ENCODE peak calls at places on chromosome X, in seven cellular contexts. One of them, this sample, is unnamed. For H3K9me3 and H3K4me1, the result is how much of the 10 kb centered on the place peaks cover.

GRCh38 chrX:81259008-81259713 is 57.3 kb downstream of the SH3BGRL start:
- DNase-seq in left ventricle myocardium inferior: no peak
- DNase-seq in A549: no peak
- DNase-seq in Karpas-422: no peak
- DNase-seq in ovary: no peak
- DNase-seq in heart right ventricle: peak
- DNase-seq in fibroblast of lung: peak
- DNase-seq in this sample: no peak

GRCh38 chrX:134636859-134637258 is 21.4 kb downstream of the PLAC1 start:
- DNase-seq in left ventricle myocardium inferior: no peak
- DNase-seq in A549: no peak
- DNase-seq in Karpas-422: no peak
- DNase-seq in ovary: no peak
- DNase-seq in heart right ventricle: no peak
- DNase-seq in fibroblast of lung: peak
- DNase-seq in this sample: no peak

GRCh38 chrX:129462707-129463106 is 60.6 kb downstream of the SMARCA1 start:
- DNase-seq in left ventricle myocardium inferior: no peak
- DNase-seq in A549: peak
- DNase-seq in Karpas-422: no peak
- DNase-seq in ovary: no peak
- DNase-seq in heart right ventricle: no peak
- DNase-seq in fibroblast of lung: no peak
- DNase-seq in this sample: no peak

GRCh38 chrX:20829665-20830481 is 544.3 kb upstream of the CNKSR2 start:
- DNase-seq in left ventricle myocardium inferior: no peak
- DNase-seq in A549: peak
- DNase-seq in Karpas-422: no peak
- DNase-seq in ovary: no peak
- DNase-seq in heart right ventricle: no peak
- DNase-seq in fibroblast of lung: peak
- DNase-seq in this sample: no peak

GRCh38 chrX:8433296-8434094 is 31.1 kb upstream of the VCX3B start:
- DNase-seq in left ventricle myocardium inferior: no peak
- DNase-seq in A549: no peak
- DNase-seq in Karpas-422: no peak
- DNase-seq in ovary: no peak
- DNase-seq in heart right ventricle: no peak
- DNase-seq in fibroblast of lung: no peak
- DNase-seq in this sample: no peak

GRCh38 chrX:134186362-134187121 is 50.4 kb upstream of the CCDC160 start:
- DNase-seq in left ventricle myocardium inferior: no peak
- DNase-seq in A549: no peak
- DNase-seq in Karpas-422: no peak
- DNase-seq in ovary: no peak
- DNase-seq in heart right ventricle: no peak
- DNase-seq in fibroblast of lung: no peak
- DNase-seq in this sample: peak

GRCh38 chrX:115367956-115368355 is 78.4 kb downstream of the LUZP4 start:
- DNase-seq in left ventricle myocardium inferior: no peak
- DNase-seq in A549: no peak
- DNase-seq in Karpas-422: no peak
- DNase-seq in ovary: no peak
- DNase-seq in heart right ventricle: no peak
- DNase-seq in fibroblast of lung: peak
- DNase-seq in this sample: no peak

GRCh38 chrX:46573331-46573895 is at the start of gene CHST7:
- DNase-seq in left ventricle myocardium inferior: peak
- DNase-seq in A549: peak
- DNase-seq in Karpas-422: peak
- DNase-seq in ovary: peak
- DNase-seq in heart right ventricle: peak
- DNase-seq in fibroblast of lung: peak
- DNase-seq in this sample: peak

GRCh38 chrX:138917781-138918180 is 206.3 kb upstream of the FGF13 start:
- DNase-seq in left ventricle myocardium inferior: no peak
- DNase-seq in A549: no peak
- DNase-seq in Karpas-422: no peak
- DNase-seq in ovary: no peak
- DNase-seq in heart right ventricle: no peak
- DNase-seq in fibroblast of lung: peak
- DNase-seq in this sample: no peak

DNA sequence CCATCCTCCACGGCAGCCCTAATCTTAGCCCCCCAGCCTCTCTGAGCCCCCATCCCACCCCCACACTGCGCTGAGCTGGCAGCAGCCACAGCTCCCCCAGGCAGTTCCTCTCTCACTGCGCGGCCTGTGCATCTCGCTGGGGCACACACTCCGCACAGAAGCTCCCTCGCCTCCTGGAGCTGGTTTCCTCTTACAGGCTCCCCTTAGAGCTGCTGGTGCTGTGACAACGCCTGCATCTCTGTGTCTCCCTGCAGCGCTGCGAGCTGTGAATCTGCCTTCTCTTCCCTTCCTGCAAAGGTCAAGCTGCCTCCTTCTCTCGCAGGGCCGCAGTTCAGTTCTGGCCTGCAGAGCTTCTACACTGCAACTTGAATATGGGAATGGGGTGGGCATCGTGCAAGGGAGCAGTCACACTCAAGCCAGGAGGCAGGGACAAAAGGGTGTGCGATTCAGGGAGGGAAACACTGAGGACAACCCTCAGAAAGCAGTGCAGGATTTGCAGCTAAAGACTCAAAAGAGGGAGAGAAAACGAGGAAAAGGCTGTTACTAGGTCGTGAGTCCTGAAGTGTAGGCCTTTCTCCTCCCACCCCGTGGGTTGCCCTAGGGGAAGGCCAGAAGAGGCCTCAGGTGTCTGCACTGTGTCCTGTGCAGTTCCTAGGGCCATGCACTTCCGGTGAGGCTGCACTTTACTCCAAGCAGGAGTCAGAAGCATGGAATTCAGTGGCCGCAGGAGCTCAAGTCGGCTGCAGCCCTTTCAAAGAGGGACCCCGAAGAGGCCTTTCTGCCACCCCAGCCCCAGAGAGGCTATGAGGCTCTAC is 87.0 kb downstream of the BCOR start:
- DNase-seq in left ventricle myocardium inferior: no peak
- DNase-seq in A549: no peak
- DNase-seq in Karpas-422: no peak
- DNase-seq in ovary: no peak
- DNase-seq in heart right ventricle: no peak
- DNase-seq in fibroblast of lung: no peak
- DNase-seq in this sample: no peak
- H3K9me3 ChIP-seq in left ventricle myocardium inferior: under half
- H3K9me3 ChIP-seq in A549: under half
- H3K9me3 ChIP-seq in Karpas-422: under half
- H3K9me3 ChIP-seq in ovary: under half
- H3K9me3 ChIP-seq in heart right ventricle: under half
- H3K9me3 ChIP-seq in fibroblast of lung: under half
- H3K9me3 ChIP-seq in this sample: under half

GRCh38 chrX:41722816-41723215 is 1.2 kb upstream of the GPR82 start:
- DNase-seq in left ventricle myocardium inferior: no peak
- DNase-seq in A549: no peak
- DNase-seq in Karpas-422: no peak
- DNase-seq in ovary: no peak
- DNase-seq in heart right ventricle: no peak
- DNase-seq in fibroblast of lung: peak
- DNase-seq in this sample: no peak
- H3K4me1 ChIP-seq in left ventricle myocardium inferior: under half
- H3K4me1 ChIP-seq in A549: under half
- H3K4me1 ChIP-seq in Karpas-422: under half
- H3K4me1 ChIP-seq in ovary: under half
- H3K4me1 ChIP-seq in heart right ventricle: under half
- H3K4me1 ChIP-seq in fibroblast of lung: under half
- H3K4me1 ChIP-seq in this sample: under half

DNA sequence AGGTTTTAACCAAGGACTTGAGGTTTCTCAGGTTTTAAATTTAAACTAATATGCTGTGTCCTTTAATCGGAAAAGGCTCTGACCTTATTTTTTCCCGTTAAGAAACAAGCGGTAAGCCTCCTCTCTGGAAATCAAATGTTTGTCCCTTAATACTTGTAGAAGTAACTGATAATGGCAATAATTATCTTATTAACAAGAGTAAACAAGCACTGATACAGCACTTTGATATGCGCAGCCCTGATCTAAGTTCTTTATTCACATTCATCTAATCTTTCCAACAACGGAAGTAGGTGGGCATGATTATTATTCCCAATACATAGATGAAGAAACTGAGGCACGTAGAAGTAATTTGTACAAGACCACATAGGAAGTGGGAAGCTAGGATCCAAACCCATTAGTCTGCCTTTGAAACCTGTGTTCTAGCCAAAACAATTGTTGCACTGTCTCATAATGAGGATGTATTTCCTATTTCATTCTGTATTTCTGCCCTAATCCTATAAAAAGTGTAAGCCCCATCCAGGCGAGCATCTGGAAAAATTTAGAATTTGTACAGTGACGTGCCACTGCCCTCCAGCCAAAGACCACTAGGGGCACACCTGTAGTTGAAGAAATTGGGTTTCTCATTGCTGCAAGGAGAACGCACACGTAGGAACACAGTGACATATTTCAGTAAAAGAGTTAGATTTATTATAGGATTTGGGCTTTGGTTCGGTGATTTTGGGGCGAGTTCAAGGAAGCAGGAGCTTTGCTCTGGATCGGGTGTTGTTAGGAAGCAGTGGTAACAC is 605 bp downstream of the CXorf58 start:
- DNase-seq in left ventricle myocardium inferior: no peak
- DNase-seq in A549: no peak
- DNase-seq in Karpas-422: peak
- DNase-seq in ovary: no peak
- DNase-seq in heart right ventricle: no peak
- DNase-seq in fibroblast of lung: no peak
- DNase-seq in this sample: no peak
- H3K4me3 ChIP-seq in left ventricle myocardium inferior: peak
- H3K4me3 ChIP-seq in A549: peak
- H3K4me3 ChIP-seq in Karpas-422: peak
- H3K4me3 ChIP-seq in ovary: peak
- H3K4me3 ChIP-seq in heart right ventricle: peak
- H3K4me3 ChIP-seq in fibroblast of lung: no peak
- H3K4me3 ChIP-seq in this sample: peak

GRCh38 chrX:425056-425455 is 38.3 kb upstream of the PPP2R3B start:
- DNase-seq in left ventricle myocardium inferior: no peak
- DNase-seq in A549: no peak
- DNase-seq in Karpas-422: no peak
- DNase-seq in ovary: no peak
- DNase-seq in heart right ventricle: no peak
- DNase-seq in fibroblast of lung: no peak
- DNase-seq in this sample: no peak

GRCh38 chrX:426881-427280 is 40.2 kb upstream of the PPP2R3B start:
- DNase-seq in left ventricle myocardium inferior: no peak
- DNase-seq in A549: peak
- DNase-seq in Karpas-422: no peak
- DNase-seq in ovary: no peak
- DNase-seq in heart right ventricle: no peak
- DNase-seq in fibroblast of lung: no peak
- DNase-seq in this sample: no peak

GRCh38 chrX:420496-421223 is 34.0 kb upstream of the PPP2R3B start:
- DNase-seq in left ventricle myocardium inferior: peak
- DNase-seq in A549: no peak
- DNase-seq in Karpas-422: no peak
- DNase-seq in ovary: no peak
- DNase-seq in heart right ventricle: no peak
- DNase-seq in fibroblast of lung: no peak
- DNase-seq in this sample: no peak

GRCh38 chrX:418927-419729 is 32.4 kb upstream of the PPP2R3B start:
- DNase-seq in left ventricle myocardium inferior: peak
- DNase-seq in A549: no peak
- DNase-seq in Karpas-422: no peak
- DNase-seq in ovary: no peak
- DNase-seq in heart right ventricle: no peak
- DNase-seq in fibroblast of lung: no peak
- DNase-seq in this sample: no peak

DNA sequence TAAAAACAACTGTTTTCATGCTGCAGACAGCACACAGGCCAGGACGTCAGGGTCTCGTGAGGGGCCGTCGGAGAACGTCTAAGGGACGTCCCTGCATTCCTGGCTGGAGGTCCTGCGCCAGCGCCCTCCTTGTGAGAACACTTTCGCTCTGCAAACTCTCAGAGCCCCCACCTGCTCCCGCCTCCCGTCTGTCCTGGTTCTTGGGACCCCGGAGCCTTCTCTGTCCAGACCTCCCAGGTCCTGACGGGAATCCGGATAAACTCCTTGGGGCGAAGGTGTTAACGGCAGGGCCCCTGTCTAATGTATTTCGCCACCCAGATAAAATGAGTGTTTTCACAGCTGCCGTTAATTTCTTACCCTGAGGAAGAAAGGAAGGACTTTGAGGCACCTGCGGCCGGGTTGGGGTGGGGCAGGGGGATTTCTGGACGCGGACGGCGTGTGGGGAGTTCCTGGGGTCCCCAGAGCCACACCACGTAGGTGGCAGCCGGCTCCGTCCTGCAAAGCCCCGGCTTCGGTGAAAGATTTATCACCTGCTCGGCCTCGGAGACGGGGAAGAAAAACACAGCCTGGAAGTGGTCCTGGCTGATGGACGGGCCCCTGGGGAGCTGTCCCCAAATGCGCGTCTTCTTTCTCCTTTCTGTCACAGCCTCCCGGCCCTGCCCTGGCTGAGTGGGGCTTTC is 35.1 kb upstream of the PPP2R3B start:
- DNase-seq in left ventricle myocardium inferior: peak
- DNase-seq in A549: no peak
- DNase-seq in Karpas-422: no peak
- DNase-seq in ovary: no peak
- DNase-seq in heart right ventricle: no peak
- DNase-seq in fibroblast of lung: no peak
- DNase-seq in this sample: no peak
- H3K9me3 ChIP-seq in left ventricle myocardium inferior: under half
- H3K9me3 ChIP-seq in A549: under half
- H3K9me3 ChIP-seq in Karpas-422: under half
- H3K9me3 ChIP-seq in ovary: under half
- H3K9me3 ChIP-seq in heart right ventricle: under half
- H3K9me3 ChIP-seq in fibroblast of lung: under half
- H3K9me3 ChIP-seq in this sample: under half

GRCh38 chrX:23003121-23003520 is 3.4 kb downstream of the DDX53 start:
- DNase-seq in left ventricle myocardium inferior: no peak
- DNase-seq in A549: no peak
- DNase-seq in Karpas-422: no peak
- DNase-seq in ovary: no peak
- DNase-seq in heart right ventricle: no peak
- DNase-seq in fibroblast of lung: peak
- DNase-seq in this sample: no peak
- H3K4me1 ChIP-seq in left ventricle myocardium inferior: under half
- H3K4me1 ChIP-seq in A549: under half
- H3K4me1 ChIP-seq in Karpas-422: under half
- H3K4me1 ChIP-seq in ovary: under half
- H3K4me1 ChIP-seq in heart right ventricle: under half
- H3K4me1 ChIP-seq in fibroblast of lung: under half
- H3K4me1 ChIP-seq in this sample: under half

DNA sequence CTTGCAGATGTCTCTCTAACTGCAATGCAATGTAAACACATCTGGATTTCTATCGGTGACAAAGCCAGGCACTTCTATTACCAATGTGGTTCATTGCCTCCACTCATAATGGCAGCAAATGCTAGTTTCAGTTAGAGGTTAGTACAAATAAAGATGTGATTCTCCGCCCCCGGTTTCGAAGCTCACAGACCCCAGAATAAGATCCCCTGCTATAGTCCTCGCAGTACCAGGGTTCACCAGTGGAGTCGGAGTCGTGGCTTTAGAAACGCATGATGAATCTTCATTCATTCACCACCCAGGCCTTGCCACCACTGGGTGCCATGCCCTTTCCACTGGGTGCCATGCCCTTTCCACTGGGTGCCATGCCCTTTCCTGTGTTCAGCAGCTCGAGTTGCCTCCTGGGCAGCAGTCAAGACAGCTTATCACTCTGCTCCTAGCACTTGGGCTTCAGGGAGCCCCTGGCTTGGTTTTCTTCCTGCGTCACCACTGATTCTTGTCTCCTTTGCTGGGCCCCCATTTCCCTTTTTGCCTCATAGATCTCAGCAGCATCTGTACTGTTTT is 3.5 kb upstream of the NAA10 start:
- DNase-seq in left ventricle myocardium inferior: no peak
- DNase-seq in A549: no peak
- DNase-seq in Karpas-422: no peak
- DNase-seq in ovary: no peak
- DNase-seq in heart right ventricle: no peak
- DNase-seq in fibroblast of lung: no peak
- DNase-seq in this sample: no peak
- H3K4me3 ChIP-seq in left ventricle myocardium inferior: no peak
- H3K4me3 ChIP-seq in A549: no peak
- H3K4me3 ChIP-seq in Karpas-422: no peak
- H3K4me3 ChIP-seq in ovary: no peak
- H3K4me3 ChIP-seq in heart right ventricle: no peak
- H3K4me3 ChIP-seq in fibroblast of lung: no peak
- H3K4me3 ChIP-seq in this sample: no peak

This sample was measured in CD8-positive, alpha-beta memory T cell.